ENCODE peak calls at places on chromosome 15, in ten cellular contexts. L is IMR-90; F is hypothalamus; X is astrocyte of the cerebellum; K is NAMALWA; Z is stimulated activated CD8-positive, alpha-beta memory T cell treated with anti-CD3 and anti-CD28 coated beads, Interleukin-15, amount 100 ng/mL, for 24 hours; R is breast epithelium; A is fibroblast of pulmonary artery; E is LNCaP clone FGC; B is Peyer's patch. V is an unnamed sample.

GRCh38 chr15:69806287-69806915 is 291.3 kb downstream of the TLE3 start:
- DNase-seq in L (no peak), F (no peak), X (no peak), K (peak; percentile 10), Z (no peak), R (no peak), A (no peak), E (no peak), B (no peak), V (no peak)

GRCh38 chr15:45521596-45522167 is 873 bp downstream of the SLC30A4 start:
- DNase-seq in L (no peak), F (no peak), X (no peak), K (peak; percentile 57), Z (no peak), R (no peak), A (peak; percentile 3), E (peak; percentile 88), B (peak; percentile 54), V (no peak)

GRCh38 chr15:48406911-48407310 is 75.7 kb downstream of the DUT start:
- DNase-seq in L (no peak), F (no peak), X (no peak), K (peak; percentile 24), Z (no peak), R (no peak), A (no peak), E (no peak), B (no peak), V (no peak)

GRCh38 chr15:58401991-58402649 is 29.7 kb upstream of the LIPC start:
- DNase-seq in L (no peak), F (no peak), X (no peak), K (no peak), Z (no peak), R (no peak), A (peak; percentile 52), E (no peak), B (no peak), V (no peak)

GRCh38 chr15:88035381-88035780 is 221.2 kb downstream of the NTRK3 start:
- DNase-seq in L (no peak), F (no peak), X (no peak), K (no peak), Z (no peak), R (no peak), A (no peak), E (no peak), B (no peak), V (no peak)

GRCh38 chr15:69074843-69075224 is 60.3 kb downstream of the NOX5 start:
- DNase-seq in L (no peak), F (no peak), X (no peak), K (no peak), Z (no peak), R (no peak), A (no peak), E (peak; percentile 10), B (no peak), V (no peak)

GRCh38 chr15:68553594-68553993 is 25.2 kb upstream of the CORO2B start:
- DNase-seq in L (no peak), F (no peak), X (no peak), K (no peak), Z (no peak), R (no peak), A (no peak), E (no peak), B (no peak), V (no peak)

GRCh38 chr15:25846377-25846776 is 16.8 kb downstream of the ATP10A start:
- DNase-seq in L (no peak), F (no peak), X (no peak), K (no peak), Z (no peak), R (no peak), A (no peak), E (no peak), B (peak; percentile 68), V (peak; percentile 60)

GRCh38 chr15:37813306-37813705 is 121.1 kb upstream of the TMCO5A start:
- DNase-seq in L (no peak), F (no peak), X (no peak), K (no peak), Z (no peak), R (no peak), A (no peak), E (no peak), B (no peak), V (no peak)